ENCODE peak calls at places on chromosomes 2 and 18, in ten cellular contexts. Q is GM12878; M is brain microvascular endothelial cell; L is CD4-positive, CD25-positive, alpha-beta regulatory T cell; E is prostate gland; F is breast epithelium; V is esophagus squamous epithelium; O is tibial artery; N is AG04450; K is cardiac muscle cell. G is an unnamed sample.

GRCh38 chr2:227653419-227653818 is 13.2 kb upstream of the SCYGR5 start:
- DNase-seq in Q (no peak), M (peak), L (no peak), E (no peak), F (no peak), V (no peak), O (no peak), N (no peak), K (no peak), G (no peak)

GRCh38 chr2:152454391-152454790 is 119.4 kb downstream of the FMNL2 start:
- DNase-seq in Q (no peak), M (no peak), L (no peak), E (no peak), F (no peak), V (no peak), O (no peak), N (no peak), K (no peak), G (no peak)

GRCh38 chr2:168718622-168719021 is 83.8 kb upstream of the NOSTRIN start:
- DNase-seq in Q (no peak), M (no peak), L (no peak), E (no peak), F (no peak), V (no peak), O (no peak), N (no peak), K (no peak), G (peak)

GRCh38 chr2:235050992-235051351 is 99.2 kb downstream of the SH3BP4 start:
- DNase-seq in Q (no peak), M (peak), L (no peak), E (peak), F (peak), V (peak), O (peak), N (peak), K (peak), G (peak)

GRCh38 chr2:7992612-7993596 is 689.0 kb upstream of the ID2 start:
- DNase-seq in Q (no peak), M (peak), L (no peak), E (no peak), F (no peak), V (no peak), O (no peak), N (no peak), K (peak), G (no peak)

GRCh38 chr2:62406573-62407043 is 99.4 kb downstream of the TMEM17 start:
- DNase-seq in Q (peak), M (no peak), L (no peak), E (no peak), F (no peak), V (no peak), O (no peak), N (no peak), K (no peak), G (no peak)

GRCh38 chr18:54774971-54775665 is 53.2 kb upstream of the RAB27B start:
- DNase-seq in Q (no peak), M (no peak), L (no peak), E (no peak), F (no peak), V (no peak), O (no peak), N (no peak), K (no peak), G (no peak)

GRCh38 chr2:217277646-217278048 is 417.8 kb upstream of the TNP1 start:
- DNase-seq in Q (no peak), M (peak), L (no peak), E (no peak), F (no peak), V (no peak), O (no peak), N (peak), K (no peak), G (peak)

GRCh38 chr2:130261970-130262760 is 63.9 kb upstream of the TUBA3E start:
- DNase-seq in Q (no peak), M (no peak), L (no peak), E (no peak), F (no peak), V (no peak), O (no peak), N (no peak), K (peak), G (no peak)

GRCh38 chr18:22467760-22468553 is 50.2 kb upstream of the CTAGE1 start:
- DNase-seq in Q (no peak), M (peak), L (no peak), E (no peak), F (no peak), V (no peak), O (peak), N (peak), K (no peak), G (peak)

GRCh38 chr18:6627621-6628020 is 101.9 kb upstream of the ARHGAP28 start:
- DNase-seq in Q (no peak), M (peak), L (no peak), E (no peak), F (no peak), V (no peak), O (no peak), N (no peak), K (no peak), G (no peak)

GRCh38 chr2:121905201-121905600 is 149.8 kb downstream of the TSN start:
- DNase-seq in Q (no peak), M (no peak), L (no peak), E (no peak), F (no peak), V (no peak), O (no peak), N (no peak), K (no peak), G (no peak)

GRCh38 chr2:10022464-10022863 is 20.9 kb upstream of the KLF11 start:
- DNase-seq in Q (no peak), M (no peak), L (no peak), E (no peak), F (no peak), V (no peak), O (no peak), N (no peak), K (no peak), G (no peak)

GRCh38 chr2:219638948-219639341 is 11.5 kb downstream of the SLC4A3 start:
- DNase-seq in Q (no peak), M (no peak), L (no peak), E (no peak), F (no peak), V (no peak), O (peak), N (no peak), K (no peak), G (no peak)

GRCh38 chr18:71443726-71444480 is 1100.2 kb downstream of the CBLN2 start:
- DNase-seq in Q (no peak), M (peak), L (no peak), E (no peak), F (no peak), V (no peak), O (no peak), N (no peak), K (no peak), G (no peak)

GRCh38 chr2:102050854-102051391 is 59.2 kb downstream of the IL1R2 start:
- DNase-seq in Q (no peak), M (peak), L (no peak), E (peak), F (peak), V (no peak), O (peak), N (no peak), K (peak), G (no peak)

GRCh38 chr2:167406558-167406957 is 518.3 kb downstream of the XIRP2 start:
- DNase-seq in Q (no peak), M (peak), L (no peak), E (no peak), F (no peak), V (no peak), O (no peak), N (no peak), K (no peak), G (no peak)

GRCh38 chr2:201402651-201403573 is 45.8 kb upstream of the FLACC1 start:
- DNase-seq in Q (no peak), M (no peak), L (no peak), E (no peak), F (no peak), V (no peak), O (no peak), N (no peak), K (no peak), G (no peak)

GRCh38 chr2:176123847-176124273 is 1.3 kb downstream of the HOXD9 start:
- DNase-seq in Q (no peak), M (no peak), L (no peak), E (no peak), F (peak), V (no peak), O (no peak), N (no peak), K (no peak), G (no peak)

GRCh38 chr2:33518929-33519328 is 42.5 kb downstream of the RASGRP3 start:
- DNase-seq in Q (no peak), M (peak), L (no peak), E (no peak), F (no peak), V (no peak), O (no peak), N (peak), K (no peak), G (no peak)

GRCh38 chr2:43143756-43144155 is 82.7 kb downstream of the ZFP36L2 start:
- DNase-seq in Q (no peak), M (no peak), L (no peak), E (no peak), F (no peak), V (no peak), O (no peak), N (no peak), K (no peak), G (no peak)

GRCh38 chr2:76793647-76794334 is 728.4 kb downstream of the LRRTM4 start:
- DNase-seq in Q (no peak), M (no peak), L (no peak), E (no peak), F (no peak), V (no peak), O (no peak), N (no peak), K (no peak), G (no peak)
- H3K27ac ChIP-seq in Q (no peak), M (no peak), L (no peak), E (no peak), F (no peak), V (no peak), O (no peak), N (no peak), K (no peak), G (no peak)

GRCh38 chr2:20013061-20013721 is 723 bp upstream of the MATN3 start:
- DNase-seq in Q (no peak), M (no peak), L (no peak), E (no peak), F (no peak), V (no peak), O (no peak), N (no peak), K (no peak), G (no peak)

GRCh38 chr2:20011276-20012031 is 1.0 kb downstream of the MATN3 start:
- DNase-seq in Q (no peak), M (no peak), L (no peak), E (no peak), F (no peak), V (no peak), O (no peak), N (no peak), K (no peak), G (no peak)

GRCh38 chr2:20015482-20016083 is 3.1 kb upstream of the MATN3 start:
- DNase-seq in Q (peak), M (peak), L (peak), E (no peak), F (no peak), V (no peak), O (no peak), N (peak), K (peak), G (no peak)

GRCh38 chr2:20012032-20012281 is 511 bp downstream of the MATN3 start:
- DNase-seq in Q (no peak), M (no peak), L (no peak), E (no peak), F (no peak), V (no peak), O (no peak), N (no peak), K (no peak), G (no peak)

GRCh38 chr2:20012282-20013060 is at the start of gene MATN3:
- DNase-seq in Q (no peak), M (no peak), L (peak), E (no peak), F (peak), V (no peak), O (no peak), N (no peak), K (peak), G (no peak)
- H3K27ac ChIP-seq in Q (no peak), M (no peak), L (no peak), E (peak), F (peak), V (peak), O (peak), N (no peak), K (no peak), G (no peak)

GRCh38 chr2:65015731-65016130 is 26.5 kb downstream of the SLC1A4 start:
- DNase-seq in Q (no peak), M (no peak), L (no peak), E (no peak), F (no peak), V (no peak), O (no peak), N (no peak), K (no peak), G (no peak)

GRCh38 chr2:65017335-65017734 is 28.1 kb downstream of the SLC1A4 start:
- DNase-seq in Q (no peak), M (no peak), L (no peak), E (peak), F (no peak), V (no peak), O (no peak), N (no peak), K (peak), G (no peak)

GRCh38 chr2:65016789-65017188 is 27.6 kb downstream of the SLC1A4 start:
- DNase-seq in Q (no peak), M (no peak), L (no peak), E (no peak), F (no peak), V (no peak), O (no peak), N (no peak), K (no peak), G (no peak)

GRCh38 chr2:65018141-65018582 is 29.0 kb downstream of the SLC1A4 start:
- DNase-seq in Q (no peak), M (no peak), L (no peak), E (no peak), F (no peak), V (no peak), O (peak), N (no peak), K (no peak), G (no peak)

GRCh38 chr2:65013776-65014175 is 24.6 kb downstream of the SLC1A4 start:
- DNase-seq in Q (no peak), M (no peak), L (no peak), E (no peak), F (no peak), V (no peak), O (no peak), N (no peak), K (no peak), G (no peak)
- H3K27ac ChIP-seq in Q (no peak), M (no peak), L (no peak), E (no peak), F (no peak), V (no peak), O (no peak), N (no peak), K (no peak), G (no peak)

GRCh38 chr2:181779288-181779871 is 99.1 kb upstream of the NEUROD1 start:
- DNase-seq in Q (no peak), M (no peak), L (no peak), E (no peak), F (no peak), V (no peak), O (no peak), N (no peak), K (no peak), G (no peak)
- H3K27ac ChIP-seq in Q (no peak), M (no peak), L (no peak), E (no peak), F (peak), V (no peak), O (no peak), N (no peak), K (no peak), G (peak)

GRCh38 chr2:105358593-105358992 is 21.3 kb downstream of the C2orf49 start:
- DNase-seq in Q (no peak), M (no peak), L (no peak), E (no peak), F (no peak), V (no peak), O (no peak), N (no peak), K (no peak), G (no peak)
- H3K27ac ChIP-seq in Q (no peak), M (no peak), L (no peak), E (no peak), F (no peak), V (no peak), O (no peak), N (peak), K (peak), G (no peak)

GRCh38 chr2:239398536-239398935 is 2.3 kb downstream of the HDAC4 start:
- DNase-seq in Q (no peak), M (no peak), L (no peak), E (no peak), F (peak), V (no peak), O (no peak), N (no peak), K (no peak), G (no peak)
- H3K27ac ChIP-seq in Q (no peak), M (no peak), L (peak), E (peak), F (no peak), V (no peak), O (no peak), N (no peak), K (no peak), G (no peak)

DNA sequence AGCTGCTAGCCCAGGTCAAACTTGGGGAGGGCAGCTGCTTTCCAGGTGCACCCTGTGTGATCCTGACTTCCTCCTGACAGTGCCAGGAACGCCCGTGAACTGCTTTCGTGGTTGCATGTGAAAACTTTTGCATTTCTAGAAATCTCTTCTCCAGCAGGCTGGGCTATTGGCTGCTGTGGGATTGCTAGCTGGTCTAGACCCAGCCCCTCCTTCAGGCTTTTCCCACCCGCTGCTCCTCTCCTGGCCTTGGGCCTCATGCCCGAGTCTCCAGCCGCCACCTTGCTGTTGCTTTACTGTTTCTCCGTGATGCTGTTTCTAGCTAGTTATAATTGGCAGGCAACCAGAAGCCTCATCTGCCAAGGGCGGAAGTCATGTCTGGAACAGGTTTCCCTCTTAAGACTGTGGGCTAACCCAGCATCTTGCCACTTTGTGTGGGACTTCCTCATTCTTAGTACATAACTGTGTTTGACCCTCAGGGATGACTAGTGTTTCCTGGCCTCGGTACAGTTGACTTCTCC is 27.0 kb upstream of the MGAT4A start:
- DNase-seq in Q (peak), M (peak), L (peak), E (peak), F (peak), V (peak), O (peak), N (peak), K (no peak), G (peak)
- H3K27ac ChIP-seq in Q (peak), M (peak), L (peak), E (peak), F (peak), V (peak), O (no peak), N (no peak), K (no peak), G (peak)

G was measured in epithelial cell of prostate.